ENCODE peak calls at places on chromosomes 3 and 15, in eight cellular contexts. X is brain microvascular endothelial cell, J is spleen, K is MM.1S, V is left ventricle myocardium inferior, L is HFFc6, M is endothelial cell, P is foreskin fibroblast. S is an unnamed sample.

GRCh38 chr3:184209146-184209923 is 20.1 kb upstream of the VWA5B2 start:
- DNase-seq in K (no peak), L (no peak), P (no peak), V (no peak), X (no peak), M (no peak), J (no peak), S (no peak)

GRCh38 chr3:182389041-182389815 is 404.1 kb upstream of the ATP11B start:
- DNase-seq in L (no peak), K (peak), X (no peak), P (no peak), V (no peak), M (no peak), J (no peak), S (peak)

GRCh38 chr3:140145501-140145900 is 210.5 kb downstream of the CLSTN2 start:
- DNase-seq in P (no peak), X (no peak), M (no peak), J (no peak), L (no peak), K (no peak), V (no peak), S (no peak)

GRCh38 chr3:31219131-31219843 is 313.4 kb upstream of the STT3B start:
- DNase-seq in X (peak), V (no peak), M (no peak), L (peak), K (no peak), J (no peak), P (no peak), S (no peak)

GRCh38 chr3:161388860-161389259 is 17.5 kb upstream of the SPTSSB start:
- DNase-seq in X (no peak), V (no peak), K (no peak), L (no peak), P (peak), J (no peak), M (no peak), S (no peak)

GRCh38 chr3:108588616-108589015 is 622 bp downstream of the CIP2A start:
- DNase-seq in M (no peak), J (no peak), K (peak), V (no peak), L (no peak), P (no peak), X (no peak), S (no peak)

GRCh38 chr3:183489455-183490210 is 61.2 kb upstream of the MCF2L2 start:
- DNase-seq in P (peak), M (no peak), V (no peak), L (peak), K (no peak), X (no peak), J (no peak), S (no peak)

GRCh38 chr3:149129326-149130123 is at the start of gene HPS3:
- DNase-seq in V (peak), J (peak), K (peak), X (peak), M (peak), P (peak), L (peak), S (peak)

GRCh38 chr3:143604849-143605660 is 243.2 kb downstream of the SLC9A9 start:
- DNase-seq in V (no peak), J (no peak), M (no peak), L (no peak), P (peak), K (no peak), X (no peak), S (no peak)

GRCh38 chr15:62818691-62819090 is 223.9 kb upstream of the TPM1 start:
- DNase-seq in J (no peak), M (no peak), L (no peak), X (no peak), V (no peak), P (peak), K (no peak), S (no peak)

GRCh38 chr3:129121016-129121791 is 400 bp downstream of the RAB43 start:
- DNase-seq in V (no peak), L (peak), M (no peak), P (no peak), X (no peak), K (no peak), J (no peak), S (no peak)

GRCh38 chr15:92809880-92810361 is 90.2 kb upstream of the CHD2 start:
- DNase-seq in J (peak), V (no peak), P (peak), K (peak), X (peak), M (peak), L (peak), S (no peak)

GRCh38 chr3:45987368-45988099 is 8.1 kb downstream of the FYCO1 start:
- DNase-seq in M (no peak), V (no peak), J (no peak), L (peak), K (no peak), P (peak), X (no peak), S (no peak)

GRCh38 chr3:184259878-184260570 is 1.3 kb downstream of the CAMK2N2 start:
- DNase-seq in J (peak), X (peak), V (peak), M (peak), L (no peak), K (peak), P (peak), S (no peak)

GRCh38 chr3:24086597-24087369 is 141.7 kb downstream of the NR1D2 start:
- DNase-seq in M (no peak), V (no peak), J (no peak), X (no peak), P (peak), L (no peak), K (no peak), S (no peak)

GRCh38 chr15:82129769-82130168 is 84.0 kb upstream of the MEX3B start:
- DNase-seq in M (no peak), X (peak), K (no peak), P (peak), V (no peak), L (peak), J (no peak), S (no peak)

GRCh38 chr3:140093742-140094141 is 158.8 kb downstream of the CLSTN2 start:
- DNase-seq in X (peak), L (no peak), K (no peak), J (no peak), V (peak), M (no peak), P (peak), S (peak)

GRCh38 chr15:53072077-53072476 is 281.9 kb upstream of the ONECUT1 start:
- DNase-seq in M (peak), P (peak), K (peak), L (peak), X (peak), J (no peak), V (no peak), S (peak)

GRCh38 chr15:89654847-89655805 is at the start of gene KIF7:
- DNase-seq in V (no peak), M (peak), K (no peak), X (peak), P (peak), J (no peak), L (peak), S (no peak)

GRCh38 chr3:105238367-105238766 is 128.3 kb upstream of the ALCAM start:
- DNase-seq in K (no peak), P (no peak), L (no peak), V (no peak), M (no peak), J (no peak), X (no peak), S (no peak)

GRCh38 chr3:123782488-123782887 is 101.6 kb downstream of the MYLK start:
- DNase-seq in X (no peak), V (no peak), K (no peak), P (peak), L (no peak), M (no peak), J (no peak), S (no peak)

DNA sequence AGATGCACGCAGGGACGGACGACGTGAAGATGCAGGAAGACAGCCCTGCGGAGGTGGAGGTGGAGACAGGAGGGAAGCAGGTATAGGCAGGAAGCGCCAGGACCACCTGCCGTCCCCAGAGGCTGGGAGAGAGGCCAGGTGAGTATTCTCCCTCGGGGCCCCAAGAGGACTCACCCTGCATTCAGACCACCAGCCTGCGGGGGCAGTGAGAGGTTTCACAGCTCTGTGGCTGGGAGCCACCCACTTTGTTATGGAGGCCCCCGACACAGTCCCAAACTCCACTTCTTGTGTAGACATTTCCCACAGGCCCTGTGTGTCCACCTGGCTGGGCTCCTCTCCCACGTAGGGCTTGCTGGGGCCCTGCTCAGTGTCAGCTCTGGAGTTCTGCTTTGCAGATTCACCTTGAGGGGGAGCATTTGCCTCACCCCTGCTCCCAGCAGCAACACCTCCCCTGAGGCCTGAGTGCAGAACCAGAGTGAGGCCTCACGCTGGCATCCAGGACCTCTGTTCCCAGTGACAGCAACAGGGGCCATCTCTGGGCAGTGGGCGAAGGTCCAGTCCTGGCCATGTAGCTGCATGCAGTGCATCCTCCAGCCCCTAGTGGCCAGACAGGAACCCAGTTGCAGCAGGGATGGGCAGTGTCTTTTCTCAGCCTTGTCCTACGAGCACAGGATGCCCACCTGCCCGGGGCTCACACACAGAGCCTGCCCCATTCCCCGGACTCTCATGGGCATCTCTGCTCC is 119.4 kb upstream of the IQSEC1 start:
- DNase-seq in L (peak), V (no peak), P (no peak), K (no peak), X (no peak), J (peak), M (peak), S (no peak)
- TF ChIP-seq CTCF in L (peak), V (peak), P (peak), K (peak), X (peak), J (no peak), M (peak), S (peak)

GRCh38 chr15:38029741-38030140 is 95.3 kb downstream of the TMCO5A start:
- DNase-seq in X (no peak), J (no peak), L (no peak), M (no peak), V (no peak), K (no peak), P (peak), S (no peak)

GRCh38 chr15:38024293-38025091 is 90.1 kb downstream of the TMCO5A start:
- DNase-seq in L (no peak), X (no peak), M (no peak), V (no peak), J (no peak), K (no peak), P (no peak), S (no peak)

GRCh38 chr15:38030609-38031008 is 96.2 kb downstream of the TMCO5A start:
- DNase-seq in M (no peak), K (no peak), J (no peak), P (no peak), X (no peak), L (no peak), V (no peak), S (no peak)

DNA sequence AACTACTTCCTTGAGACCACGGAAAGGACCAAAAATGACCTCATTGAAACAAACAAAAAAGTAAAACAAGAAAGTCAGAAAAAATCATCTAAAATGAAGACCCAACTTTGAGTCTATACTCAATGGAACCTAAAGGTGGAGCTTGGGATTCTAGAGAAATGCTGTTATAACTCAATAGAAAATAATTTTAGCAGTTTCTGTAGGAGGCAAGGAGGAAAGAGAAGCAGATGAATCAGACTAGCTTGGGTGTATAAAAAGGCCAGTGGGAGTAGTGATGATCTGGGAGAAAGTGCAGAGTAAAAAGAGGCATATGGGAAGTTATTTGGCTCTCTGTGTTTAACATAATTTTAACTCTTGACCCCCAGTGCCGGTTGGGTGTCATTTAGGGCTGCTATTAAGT is 94.4 kb downstream of the TMCO5A start:
- DNase-seq in P (peak), M (no peak), V (no peak), J (no peak), X (no peak), K (no peak), L (peak), S (no peak)
- TF ChIP-seq CTCF in P (no peak), M (no peak), V (no peak), J (no peak), X (peak), K (no peak), L (peak), S (no peak)

DNA sequence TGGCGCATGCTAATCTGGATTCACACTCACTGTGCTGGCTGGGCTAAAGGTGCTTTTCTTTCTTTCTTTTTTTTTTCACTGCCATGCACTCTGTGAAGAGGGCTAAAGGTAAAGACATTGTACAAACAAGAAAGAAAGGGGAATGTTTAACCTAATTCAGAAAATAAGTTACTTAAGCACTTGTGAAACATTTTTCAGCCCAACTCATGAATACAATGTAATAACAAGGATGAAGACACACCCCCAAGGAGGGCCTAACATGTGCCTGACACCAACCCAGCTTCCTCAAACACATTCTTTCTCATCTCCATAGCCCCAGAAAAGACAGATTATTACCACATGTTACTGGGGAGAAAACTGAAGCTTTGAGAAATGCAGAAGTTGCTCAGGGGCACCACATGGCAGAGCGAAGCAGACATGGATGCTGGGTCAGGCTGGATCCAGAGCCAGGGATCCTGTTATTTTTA is 5.7 kb downstream of the STIMATE start:
- DNase-seq in K (no peak), P (peak), L (peak), J (no peak), V (no peak), X (no peak), M (no peak), S (no peak)
- TF ChIP-seq CTCF in K (no peak), P (no peak), L (no peak), J (no peak), V (no peak), X (no peak), M (no peak), S (no peak)

DNA sequence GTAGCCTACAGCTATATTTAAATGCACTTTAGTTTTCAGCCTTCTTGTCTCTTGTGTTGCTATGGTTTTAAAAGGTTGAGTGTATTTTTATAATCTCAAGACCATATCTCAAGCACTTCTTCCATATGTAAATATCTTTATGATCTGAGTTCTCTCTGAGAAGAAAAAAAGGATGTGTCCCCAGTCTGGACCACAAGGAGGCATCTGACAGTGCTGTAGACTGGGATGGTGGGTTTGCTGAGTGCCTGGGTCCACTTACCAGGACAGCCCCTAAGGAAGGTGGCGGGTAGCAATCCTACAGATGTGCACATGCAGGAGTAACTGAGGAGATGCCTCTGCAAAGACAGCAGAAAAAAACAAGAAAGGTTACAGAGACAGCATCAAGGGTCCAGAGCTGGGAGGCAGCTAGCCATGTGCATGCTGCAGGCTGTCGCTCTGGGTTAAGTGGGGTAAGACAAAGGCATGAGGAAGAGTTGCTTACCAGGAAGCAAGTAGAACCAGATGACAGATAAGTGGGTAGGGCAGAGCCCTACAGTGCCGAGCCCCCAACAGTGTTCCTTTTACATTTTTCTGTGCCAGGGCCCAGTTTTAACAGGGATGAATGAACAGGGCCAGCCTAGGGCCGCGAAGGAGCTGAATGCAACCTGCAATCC is 70.5 kb upstream of the SNRK start:
- DNase-seq in V (no peak), J (no peak), L (no peak), M (no peak), P (no peak), X (no peak), K (no peak), S (no peak)
- TF ChIP-seq CTCF in V (no peak), J (no peak), L (no peak), M (peak), P (no peak), X (no peak), K (peak), S (no peak)

GRCh38 chr3:126835472-126836219 is 131.6 kb downstream of the CHCHD6 start:
- DNase-seq in V (no peak), K (no peak), L (peak), M (no peak), X (peak), J (no peak), P (peak), S (peak)
- TF ChIP-seq CTCF in V (peak), K (no peak), L (peak), M (no peak), X (peak), J (no peak), P (peak), S (peak)

GRCh38 chr3:113339616-113340244 is 101.6 kb downstream of the CFAP44 start:
- DNase-seq in P (no peak), V (no peak), M (no peak), J (no peak), K (no peak), X (no peak), L (no peak), S (no peak)
- TF ChIP-seq CTCF in P (peak), V (no peak), M (no peak), J (no peak), K (peak), X (peak), L (peak), S (no peak)

DNA sequence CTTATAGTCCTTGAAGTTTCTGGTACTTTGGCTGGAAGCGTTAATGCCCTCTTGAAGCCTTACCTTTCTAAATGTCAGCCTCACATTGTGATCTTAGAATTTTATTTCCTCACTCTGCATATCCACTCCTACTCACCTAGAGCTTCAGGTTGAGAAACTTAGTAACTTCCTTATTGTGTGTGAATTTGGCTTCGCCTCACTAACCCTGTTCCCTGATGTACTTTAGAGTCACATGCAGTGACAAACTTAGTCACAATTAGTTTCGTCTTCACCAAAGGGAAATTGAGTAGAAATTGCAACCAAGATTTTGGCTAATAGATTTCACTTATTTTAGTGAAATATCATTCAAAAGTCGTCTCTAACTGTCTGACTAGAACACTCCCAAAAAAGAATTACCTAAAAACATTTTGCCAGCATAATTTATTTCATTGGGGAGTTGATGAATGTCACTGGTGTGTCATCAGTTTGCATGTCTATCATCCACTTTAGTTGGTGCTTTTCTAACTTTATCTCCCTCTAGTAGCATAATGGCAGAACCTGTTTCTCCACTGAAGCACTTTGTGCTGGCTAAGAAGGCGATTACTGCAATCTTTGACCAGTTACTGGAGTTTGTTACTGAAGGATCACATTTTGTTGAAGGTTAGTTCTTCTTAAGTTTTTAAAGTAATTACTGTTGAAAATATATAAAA is 960 bp downstream of the MFN1 start:
- DNase-seq in M (no peak), J (no peak), L (no peak), K (no peak), X (no peak), P (no peak), V (no peak), S (no peak)
- TF ChIP-seq CTCF in M (no peak), J (no peak), L (no peak), K (no peak), X (no peak), P (no peak), V (no peak), S (no peak)

GRCh38 chr15:68426149-68426548 is 5.8 kb downstream of the ITGA11 start:
- DNase-seq in X (no peak), M (no peak), J (no peak), L (no peak), P (no peak), K (no peak), V (no peak), S (no peak)
- TF ChIP-seq CTCF in X (no peak), M (no peak), J (no peak), L (no peak), P (no peak), K (no peak), V (no peak), S (no peak)

DNA sequence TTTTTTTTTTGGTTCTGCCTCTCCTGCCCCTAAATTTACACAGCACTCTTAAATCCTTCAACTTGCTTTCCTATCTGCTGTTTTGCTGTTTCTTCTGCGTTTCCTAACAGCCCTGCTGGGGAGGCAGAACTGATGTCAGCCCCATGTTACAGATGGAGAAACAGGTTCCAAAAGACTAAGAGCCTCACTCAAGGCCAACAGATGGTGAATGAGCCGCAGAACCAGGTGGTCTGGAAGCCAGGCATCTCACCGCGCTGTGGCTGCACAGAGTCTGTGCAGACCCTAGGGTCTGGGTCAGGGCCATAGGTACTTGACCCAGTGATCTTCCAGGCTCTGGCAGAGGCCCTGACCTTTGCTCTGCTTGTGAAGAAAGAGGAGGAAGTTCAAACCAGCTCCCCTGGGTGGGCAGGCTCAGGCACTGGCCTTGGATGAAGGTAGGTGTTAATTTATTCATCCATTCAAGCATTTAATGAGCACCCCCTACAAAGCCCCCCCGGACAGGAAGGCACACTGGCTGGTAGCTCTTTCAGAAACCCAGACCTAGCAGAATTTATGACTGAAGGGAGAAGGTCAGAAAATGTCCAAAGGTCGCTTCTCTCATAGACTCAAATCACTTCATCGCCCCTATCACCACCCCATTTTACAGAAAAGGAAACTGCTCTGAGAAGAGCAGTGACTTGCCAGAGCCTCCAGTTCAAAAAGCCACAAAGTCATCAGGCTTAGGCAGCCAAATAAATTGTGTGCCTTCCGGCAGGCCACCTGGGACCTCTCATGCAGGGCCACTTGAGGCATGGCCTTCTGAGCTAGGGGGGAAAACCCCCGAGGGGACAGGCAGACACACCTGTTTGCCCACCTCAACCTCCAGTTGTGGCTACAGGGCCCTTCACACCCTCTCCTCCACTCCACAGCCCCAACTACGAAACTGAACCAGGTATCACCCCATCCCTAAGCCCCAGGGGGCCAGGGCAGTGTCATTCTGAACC is 2.7 kb downstream of the CHDH start:
- DNase-seq in P (no peak), J (no peak), L (no peak), M (no peak), K (peak), V (no peak), X (no peak), S (no peak)
- TF ChIP-seq CTCF in P (no peak), J (no peak), L (no peak), M (no peak), K (no peak), V (no peak), X (no peak), S (no peak)

S was measured in kidney epithelial cell.